ENCODE peak calls at places on chromosomes 3 and 15, in five cellular contexts. O, U, F, T and J are unnamed samples.

GRCh38 chr3:21158801-21159564 is 592.0 kb downstream of the ZNF385D start:
- DNase-seq in O (no peak), U (no peak), F (no peak), T (no peak), J (no peak)

GRCh38 chr3:13451301-13451673 is 28.8 kb upstream of the HDAC11 start:
- DNase-seq in O (peak), U (no peak), F (no peak), T (no peak), J (no peak)

GRCh38 chr15:99424978-99425665 is 140.7 kb upstream of the MEF2A start:
- DNase-seq in O (no peak), U (peak), F (no peak), T (no peak), J (no peak)

GRCh38 chr3:140883428-140883827 is 58.2 kb upstream of the SLC25A36 start:
- DNase-seq in O (no peak), U (no peak), F (no peak), T (no peak), J (no peak)

GRCh38 chr3:48694610-48695051 is 8.9 kb upstream of the NCKIPSD start:
- DNase-seq in O (no peak), U (no peak), F (no peak), T (no peak), J (peak)

GRCh38 chr3:100075163-100075562 is 39.1 kb downstream of the FILIP1L start:
- DNase-seq in O (no peak), U (no peak), F (no peak), T (no peak), J (no peak)

GRCh38 chr3:23183731-23184130 is 19.4 kb upstream of the UBE2E2 start:
- DNase-seq in O (no peak), U (peak), F (no peak), T (no peak), J (peak)

GRCh38 chr15:47951761-47952160 is 169.0 kb upstream of the SLC24A5 start:
- DNase-seq in O (no peak), U (no peak), F (no peak), T (no peak), J (no peak)

GRCh38 chr3:175956964-175957363 is 1097.8 kb downstream of the NAALADL2 start:
- DNase-seq in O (no peak), U (no peak), F (no peak), T (no peak), J (no peak)

GRCh38 chr3:192887047-192887446 is 30.6 kb downstream of the MB21D2 start:
- DNase-seq in O (no peak), U (peak), F (no peak), T (no peak), J (peak)

GRCh38 chr3:195754141-195754540 is 33.4 kb downstream of the MUC20 start:
- DNase-seq in O (no peak), U (no peak), F (no peak), T (no peak), J (no peak)

GRCh38 chr3:54309601-54310000 is 187.2 kb downstream of the CACNA2D3 start:
- DNase-seq in O (no peak), U (no peak), F (no peak), T (no peak), J (no peak)

GRCh38 chr3:58237238-58237939 is at the start of gene ABHD6:
- DNase-seq in O (peak), U (peak), F (no peak), T (no peak), J (peak)

GRCh38 chr3:185308126-185308754 is 54.4 kb upstream of the EHHADH start:
- DNase-seq in O (peak), U (peak), F (peak), T (peak), J (peak)

DNA sequence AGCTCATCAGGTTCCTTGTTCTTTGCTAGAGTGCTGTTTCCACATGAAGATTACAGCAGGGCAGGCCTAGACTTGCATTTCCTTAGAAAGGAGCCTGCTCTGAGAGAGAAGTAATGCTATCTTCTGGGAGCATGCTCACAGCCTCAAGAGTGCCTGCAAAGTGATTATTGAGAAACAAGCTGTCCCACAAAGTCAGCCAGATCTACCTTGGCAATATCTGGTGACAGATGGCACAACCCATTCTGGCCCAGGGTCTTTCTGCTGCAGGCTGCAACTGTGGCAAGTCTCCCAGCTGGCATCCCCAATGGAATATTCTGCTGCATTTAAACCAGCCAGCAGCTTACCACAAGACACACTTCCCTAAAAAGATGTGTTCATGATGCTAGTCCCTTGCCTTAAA is 29.3 kb downstream of the MTMR10 start:
- DNase-seq in O (no peak), U (no peak), F (no peak), T (no peak), J (no peak)
- H2AFZ ChIP-seq in O (no peak), U (no peak), F (no peak), T (no peak), J (no peak)

DNA sequence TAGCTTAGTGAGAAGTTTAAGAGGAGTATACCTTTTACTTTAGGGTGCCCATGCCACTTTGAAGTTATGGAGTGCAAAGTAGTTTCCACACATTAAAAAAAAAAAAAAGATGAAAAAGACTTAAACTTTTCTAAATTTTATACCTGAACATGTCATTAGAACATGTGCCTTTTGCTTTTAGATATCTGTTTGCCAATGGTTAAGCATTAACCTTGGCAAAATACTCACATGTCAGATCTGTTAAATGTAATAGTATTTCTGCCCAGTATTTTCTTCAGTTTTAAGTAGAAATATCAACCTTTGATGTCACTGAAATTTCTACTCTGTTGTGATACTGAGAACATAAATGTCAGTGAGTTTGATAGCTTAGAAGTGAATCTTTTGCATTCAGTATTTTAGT is 12.2 kb downstream of the ZFAND6 start:
- DNase-seq in O (no peak), U (no peak), F (no peak), T (no peak), J (no peak)
- TF ChIP-seq SP1 in O (no peak), U (no peak), F (no peak), T (no peak), J (no peak)

DNA sequence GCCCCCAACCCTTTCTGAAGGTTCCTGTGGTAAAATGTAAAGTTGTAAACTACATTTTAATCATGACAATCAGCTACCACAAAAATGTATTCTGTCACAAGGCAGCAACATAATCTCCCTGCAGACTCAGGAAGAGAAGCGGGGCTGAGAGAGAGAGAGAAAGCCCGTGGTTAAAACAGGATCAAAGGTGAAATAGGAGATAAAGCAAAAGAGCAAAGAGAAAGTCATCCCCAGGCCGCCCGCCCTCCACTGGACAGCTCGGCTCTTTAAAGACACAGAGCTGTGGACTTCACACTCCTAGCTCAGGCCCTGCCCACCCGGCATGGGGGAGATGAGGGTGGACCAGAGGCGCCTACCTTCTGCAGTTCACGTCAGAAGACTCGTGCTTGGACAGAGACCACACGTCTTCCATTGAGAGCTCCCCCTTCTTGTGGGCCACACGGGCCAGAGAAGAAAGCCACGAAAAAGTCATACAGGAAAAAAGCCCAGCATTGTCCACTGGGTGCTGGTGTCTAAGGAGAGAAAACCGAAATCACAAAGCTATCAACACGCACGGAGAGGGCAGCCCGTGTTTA is 29.4 kb downstream of the ABCC5 start:
- DNase-seq in O (peak), U (peak), F (no peak), T (no peak), J (no peak)
- H2AFZ ChIP-seq in O (peak), U (no peak), F (no peak), T (no peak), J (no peak)

DNA sequence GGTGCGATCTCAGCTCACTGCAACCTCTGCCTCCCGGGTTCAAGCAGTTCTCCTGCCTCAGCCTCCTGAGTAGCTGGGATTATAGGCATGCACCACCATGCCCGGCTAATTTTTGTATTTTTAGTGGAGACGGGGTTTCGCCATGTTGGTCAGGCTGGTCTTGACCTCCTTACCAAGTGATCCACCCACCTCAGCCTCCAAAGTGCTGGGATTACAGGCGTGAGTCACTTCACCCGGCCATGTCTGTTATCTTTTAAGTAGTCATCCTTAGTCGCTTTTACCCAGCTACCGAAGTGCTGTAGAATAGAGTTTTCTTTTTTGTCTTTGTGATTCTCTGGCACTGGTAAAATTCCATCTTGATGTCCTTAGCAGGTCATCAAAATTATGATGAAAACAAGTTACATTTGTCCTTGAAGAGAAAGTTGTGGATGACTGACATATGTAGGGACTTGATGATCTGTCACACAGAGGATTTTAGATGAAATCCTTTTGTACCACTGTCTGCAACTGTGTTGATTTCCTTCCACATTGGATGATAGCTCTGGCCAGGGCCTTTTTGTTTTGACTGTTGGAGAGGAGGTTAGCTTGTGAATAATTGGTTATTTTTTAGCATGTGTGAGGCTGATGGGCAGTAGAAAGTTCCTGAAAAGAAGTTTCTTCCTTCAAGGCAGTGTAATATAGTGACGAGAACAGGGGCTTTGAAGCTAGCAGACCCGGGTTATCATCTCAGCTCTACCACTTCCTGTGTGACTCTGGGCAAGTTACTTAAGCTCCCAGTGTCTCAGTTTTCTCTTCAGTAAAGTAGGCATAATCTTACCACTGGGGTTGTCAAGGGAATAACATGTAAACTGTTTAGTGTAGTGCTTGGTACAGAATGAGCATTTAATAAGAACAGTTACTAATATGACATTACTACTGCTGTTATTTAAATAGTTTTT is 18.8 kb downstream of the ATG7 start:
- DNase-seq in O (no peak), U (no peak), F (no peak), T (no peak), J (no peak)
- TF ChIP-seq SP1 in O (no peak), U (no peak), F (no peak), T (no peak), J (no peak)